ENCODE peak calls at places on chromosomes 4 and X, in four cellular contexts. N is HL-60, X is K562, J is GM12878. S is an unnamed sample.
A peak's percentile ranks its signal among the peaks of the same experiment; 100 is the strongest.

GRCh38 chr4:105257817-105258495 is 111.3 kb downstream of the TET2 start:
- DNase-seq in N (no peak), X (no peak), J (no peak), S (no peak)

GRCh38 chr4:153555730-153556440 is 89.7 kb downstream of the TMEM131L start:
- DNase-seq in N (no peak), X (no peak), J (no peak), S (no peak)

GRCh38 chrX:1378306-1378758 is 13.6 kb downstream of the SLC25A6 start:
- DNase-seq in N (no peak), X (no peak), J (no peak), S (no peak)

GRCh38 chr4:12360391-12360790 is 931.7 kb upstream of the HS3ST1 start:
- DNase-seq in N (no peak), X (no peak), J (no peak), S (no peak)

GRCh38 chrX:123851010-123851409 is 8.8 kb upstream of the XIAP start:
- DNase-seq in N (no peak), X (no peak), J (no peak), S (no peak)

GRCh38 chr4:110622841-110623709 is at the start of gene PITX2:
- DNase-seq in N (peak; percentile 5), X (peak; percentile 51), J (no peak), S (no peak)

GRCh38 chr4:41212221-41213203 is 1.8 kb downstream of the APBB2 start:
- DNase-seq in N (no peak), X (no peak), J (peak; percentile 70), S (no peak)

GRCh38 chr4:40196724-40197281 is at the start of gene RHOH:
- DNase-seq in N (no peak), X (no peak), J (no peak), S (no peak)

GRCh38 chr4:7463584-7464258 is 29.0 kb upstream of the PSAPL1 start:
- DNase-seq in N (no peak), X (no peak), J (no peak), S (no peak)

GRCh38 chr4:11293866-11294265 is 134.8 kb downstream of the HS3ST1 start:
- DNase-seq in N (no peak), X (no peak), J (no peak), S (no peak)

GRCh38 chrX:151984328-151984727 is 9.9 kb upstream of the GABRE start:
- DNase-seq in N (peak; percentile 54), X (no peak), J (no peak), S (no peak)

GRCh38 chrX:1537031-1537715 is at the start of gene P2RY8:
- DNase-seq in N (peak; percentile 75), X (no peak), J (peak; percentile 75), S (no peak)

GRCh38 chr4:42630908-42631307 is 26.0 kb downstream of the ATP8A1 start:
- DNase-seq in N (no peak), X (no peak), J (no peak), S (no peak)

GRCh38 chrX:152895724-152896420 is 2.0 kb upstream of the ZNF185 start:
- DNase-seq in N (no peak), X (no peak), J (no peak), S (no peak)

GRCh38 chrX:39950035-39950688 is 147.6 kb downstream of the BCOR start:
- DNase-seq in N (no peak), X (peak; percentile 48), J (no peak), S (no peak)

GRCh38 chr4:125951275-125951887 is 636.6 kb downstream of the FAT4 start:
- DNase-seq in N (no peak), X (no peak), J (no peak), S (no peak)

GRCh38 chr4:27381806-27382205 is 521.2 kb downstream of the STIM2 start:
- DNase-seq in N (no peak), X (no peak), J (no peak), S (no peak)

GRCh38 chr4:3112979-3113469 is 38.5 kb downstream of the HTT start:
- DNase-seq in N (no peak), X (no peak), J (no peak), S (no peak)

GRCh38 chrX:30649859-30650258 is 3.4 kb upstream of the GK start:
- DNase-seq in N (no peak), X (no peak), J (no peak), S (no peak)

GRCh38 chrX:44344687-44345086 is 1.2 kb upstream of the EFHC2 start:
- DNase-seq in N (no peak), X (peak; percentile 41), J (no peak), S (no peak)

GRCh38 chrX:36867143-36867542 is 141.0 kb upstream of the FAM47C start:
- DNase-seq in N (no peak), X (peak; percentile 10), J (no peak), S (no peak)

GRCh38 chrX:2741386-2741785 is 10.5 kb upstream of the XG start:
- DNase-seq in N (no peak), X (no peak), J (no peak), S (no peak)
- TF ChIP-seq SPI1 in N (no peak), X (no peak), J (no peak), S (no peak)

GRCh38 chr4:766152-766515 is 59.8 kb downstream of the CPLX1 start:
- DNase-seq in N (no peak), X (no peak), J (no peak), S (no peak)
- TF ChIP-seq SPI1 in N (no peak), X (no peak), J (no peak), S (no peak)

DNA sequence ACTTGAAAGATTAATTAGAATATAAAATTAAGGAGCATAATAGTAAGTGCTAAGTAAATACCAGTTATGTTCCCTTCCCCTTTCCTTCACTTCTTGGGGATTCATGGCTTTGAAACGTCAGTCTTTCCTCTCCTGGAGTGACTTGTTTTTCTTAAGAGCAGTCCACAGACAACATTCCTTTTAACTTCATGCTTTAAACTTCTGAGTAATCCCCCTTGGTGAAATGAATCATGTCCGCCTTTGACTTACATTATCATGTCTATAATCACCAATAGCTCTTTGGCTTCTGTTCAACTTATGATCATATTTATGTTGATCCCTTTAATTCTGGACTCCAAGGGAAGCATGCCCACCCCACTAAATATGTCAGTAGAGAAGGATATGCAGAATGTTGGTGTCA is 1012.1 kb upstream of the SLIT2 start:
- DNase-seq in N (no peak), X (no peak), J (no peak), S (no peak)
- TF ChIP-seq SPI1 in N (no peak), X (no peak), J (no peak), S (no peak)

GRCh38 chrX:133638285-133638684 is 223.0 kb upstream of the GPC4 start:
- DNase-seq in N (no peak), X (no peak), J (no peak), S (no peak)

GRCh38 chrX:133639726-133640125 is 224.4 kb upstream of the GPC4 start:
- DNase-seq in N (no peak), X (no peak), J (no peak), S (no peak)

GRCh38 chrX:133645251-133645650 is 230.0 kb upstream of the GPC4 start:
- DNase-seq in N (no peak), X (no peak), J (no peak), S (no peak)

GRCh38 chrX:133637765-133638164 is 222.5 kb upstream of the GPC4 start:
- DNase-seq in N (no peak), X (no peak), J (no peak), S (no peak)

GRCh38 chrX:133640161-133641015 is 225.1 kb upstream of the GPC4 start:
- DNase-seq in N (no peak), X (no peak), J (no peak), S (no peak)
- TF ChIP-seq SPI1 in N (no peak), X (no peak), J (no peak), S (no peak)

GRCh38 chr4:187118166-187118565 is 394.5 kb upstream of the FAT1 start:
- DNase-seq in N (no peak), X (no peak), J (no peak), S (no peak)
- TF ChIP-seq SPI1 in N (no peak), X (no peak), J (no peak), S (no peak)

DNA sequence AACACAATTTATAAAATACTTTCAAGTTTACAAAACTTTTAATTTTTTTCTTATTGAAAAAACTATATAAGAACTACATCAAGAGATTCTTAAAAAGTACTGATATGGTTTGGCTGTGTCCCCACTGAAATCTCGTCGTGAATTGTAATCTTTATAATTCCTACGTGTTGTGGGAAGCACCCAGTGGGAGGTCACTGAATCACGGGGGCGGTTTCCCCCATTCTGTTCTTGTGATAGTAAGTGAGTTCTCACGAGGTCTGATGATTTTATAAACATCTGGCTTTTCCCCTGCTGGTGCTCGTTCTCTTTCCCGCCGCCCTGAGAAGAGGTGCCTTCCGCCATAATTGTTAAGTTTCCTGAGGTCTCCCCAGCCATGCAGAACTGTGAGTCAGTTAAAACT is 88.5 kb downstream of the FRAS1 start:
- DNase-seq in N (no peak), X (no peak), J (no peak), S (no peak)
- TF ChIP-seq SPI1 in N (no peak), X (no peak), J (no peak), S (no peak)

DNA sequence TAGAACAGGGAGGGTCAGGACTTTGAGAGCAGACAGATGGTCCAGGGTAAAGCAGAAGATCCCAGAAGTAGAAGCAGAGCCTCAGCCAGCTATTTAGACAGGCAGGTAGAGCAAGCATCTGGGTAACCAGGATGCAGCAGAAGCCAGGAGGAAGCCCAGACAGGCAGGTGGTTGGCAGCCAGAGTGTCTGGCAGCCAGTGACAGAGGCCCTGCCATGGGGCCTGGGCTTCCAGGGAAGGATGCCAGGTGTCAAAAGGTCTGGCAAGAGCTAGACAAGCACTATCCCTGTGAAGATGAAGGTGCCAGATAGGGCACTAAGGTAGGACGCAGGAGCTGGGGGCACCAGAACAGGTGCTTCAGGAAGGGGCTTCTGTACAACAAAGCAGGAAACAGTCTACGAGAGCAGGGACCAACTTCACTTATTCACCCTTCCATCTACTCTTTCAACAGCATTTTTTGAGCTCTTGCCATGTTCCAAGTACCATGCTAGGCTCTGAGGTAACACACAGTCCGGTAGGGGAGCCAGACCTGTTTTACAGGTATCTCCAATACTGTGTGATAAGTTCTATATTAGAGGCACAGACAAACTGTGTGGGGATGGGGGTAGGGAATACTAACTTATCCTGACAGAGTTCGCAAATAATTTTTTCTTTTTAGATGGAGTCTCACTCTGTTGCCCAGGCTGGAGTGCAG is 38.1 kb upstream of the GJB1 start:
- DNase-seq in N (no peak), X (no peak), J (no peak), S (no peak)
- TF ChIP-seq SPI1 in N (no peak), X (no peak), J (no peak), S (no peak)

S was measured in GM12891.